ENCODE peak calls at places on chromosomes 13 and 19, in five cellular contexts. J, F, O, N and X are unnamed samples.

GRCh38 chr13:44271031-44271433 is 102.6 kb upstream of the SERP2 start:
- DNase-seq in F (no peak), O (peak), N (no peak), J (no peak), X (no peak)

GRCh38 chr13:43425234-43425633 is 361.5 kb downstream of the ENOX1 start:
- DNase-seq in N (no peak), O (no peak), J (no peak), F (no peak), X (no peak)

GRCh38 chr19:31083122-31083521 is 266.1 kb downstream of the TSHZ3 start:
- DNase-seq in O (no peak), F (no peak), N (no peak), J (no peak), X (no peak)

GRCh38 chr13:109715902-109716301 is 70.5 kb downstream of the IRS2 start:
- DNase-seq in N (no peak), O (peak), J (no peak), F (no peak), X (no peak)

GRCh38 chr13:99196466-99197256 is 4.0 kb upstream of the UBAC2 start:
- DNase-seq in N (no peak), J (peak), O (no peak), F (no peak), X (no peak)

GRCh38 chr19:10756791-10757190 is 38.9 kb downstream of the DNM2 start:
- DNase-seq in F (no peak), N (no peak), O (no peak), J (no peak), X (no peak)

GRCh38 chr13:79631260-79631659 is 150.3 kb downstream of the NDFIP2 start:
- DNase-seq in O (peak), F (no peak), J (no peak), N (no peak), X (no peak)

GRCh38 chr13:106818971-106819370 is 251.0 kb upstream of the ARGLU1 start:
- DNase-seq in F (no peak), N (no peak), O (no peak), J (no peak), X (no peak)

GRCh38 chr19:49677901-49678674 is 1.0 kb downstream of the PRMT1 start:
- DNase-seq in F (peak), N (peak), J (peak), O (peak), X (no peak)

GRCh38 chr19:52211926-52212571 is 22.2 kb downstream of the PPP2R1A start:
- DNase-seq in F (no peak), N (no peak), O (no peak), J (no peak), X (no peak)

GRCh38 chr13:45925151-45925550 is 73.6 kb upstream of the SIAH3 start:
- DNase-seq in O (peak), J (no peak), F (no peak), N (no peak), X (no peak)

GRCh38 chr19:28940751-28941500 is 272.0 kb downstream of the UQCRFS1 start:
- DNase-seq in J (no peak), F (no peak), O (peak), N (no peak), X (no peak)

GRCh38 chr13:46359731-46360130 is 27.3 kb downstream of the RUBCNL start:
- DNase-seq in O (peak), F (no peak), J (no peak), N (no peak), X (no peak)

GRCh38 chr13:30654430-30654829 is 36.7 kb downstream of the USPL1 start:
- DNase-seq in O (no peak), J (no peak), N (no peak), F (no peak), X (no peak)

GRCh38 chr13:109140777-109141354 is 511.5 kb downstream of the MYO16 start:
- DNase-seq in O (no peak), N (no peak), F (no peak), J (no peak), X (no peak)

GRCh38 chr13:113926951-113927660 is 46.8 kb downstream of the C13orf46 start:
- DNase-seq in J (no peak), F (no peak), N (no peak), O (no peak), X (no peak)

GRCh38 chr13:91406619-91407018 is 8.2 kb downstream of the GPC5 start:
- DNase-seq in O (peak), J (no peak), F (peak), N (no peak), X (no peak)

GRCh38 chr19:5451494-5451893 is 3.7 kb upstream of the ZNRF4 start:
- DNase-seq in N (no peak), O (no peak), J (no peak), F (no peak), X (peak)

GRCh38 chr13:63435668-63436275 is 2020.1 kb upstream of the PCDH20 start:
- DNase-seq in O (peak), J (no peak), F (no peak), N (no peak), X (no peak)

GRCh38 chr13:33797622-33798021 is 20.3 kb upstream of the RFC3 start:
- DNase-seq in J (no peak), F (no peak), N (no peak), O (peak), X (no peak)

GRCh38 chr19:6221878-6222746 is 57.7 kb downstream of the MLLT1 start:
- DNase-seq in N (no peak), F (no peak), O (no peak), J (no peak), X (peak)

GRCh38 chr19:30144242-30144758 is 202.3 kb downstream of the URI1 start:
- DNase-seq in O (no peak), J (peak), F (no peak), N (no peak), X (no peak)

GRCh38 chr13:105538346-105538745 is 997.1 kb downstream of the EFNB2 start:
- DNase-seq in O (no peak), F (no peak), J (no peak), N (no peak), X (no peak)

GRCh38 chr19:6947745-6948144 is 60.4 kb downstream of the ADGRE1 start:
- DNase-seq in O (peak), N (no peak), F (no peak), J (no peak), X (no peak)

GRCh38 chr19:57002195-57002601 is 117.6 kb upstream of the USP29 start:
- DNase-seq in O (no peak), N (no peak), J (no peak), F (no peak), X (no peak)

GRCh38 chr13:59261928-59262488 is 901.7 kb downstream of the DIAPH3 start:
- DNase-seq in F (no peak), N (peak), J (no peak), O (peak), X (no peak)

GRCh38 chr13:110471833-110472162 is 89.7 kb downstream of the RAB20 start:
- DNase-seq in O (peak), F (no peak), N (peak), J (peak), X (peak)

GRCh38 chr19:17757125-17757524 is 5.8 kb downstream of the FCHO1 start:
- DNase-seq in J (peak), N (peak), F (no peak), O (peak), X (peak)

GRCh38 chr13:75251188-75251587 is 230.8 kb downstream of the TBC1D4 start:
- DNase-seq in J (no peak), N (no peak), F (no peak), O (peak), X (no peak)

GRCh38 chr19:32188921-32189320 is 156.5 kb upstream of the ZNF507 start:
- DNase-seq in F (no peak), J (no peak), N (no peak), O (no peak), X (no peak)

GRCh38 chr19:16893686-16893990 is 4.8 kb downstream of the F2RL3 start:
- DNase-seq in F (no peak), O (no peak), J (no peak), N (no peak), X (peak)

GRCh38 chr13:69751259-69751658 is 356.4 kb upstream of the ATXN8OS start:
- DNase-seq in O (no peak), N (no peak), J (no peak), F (no peak), X (no peak)

GRCh38 chr19:2015611-2015950 is at the start of gene BTBD2:
- DNase-seq in O (peak), F (no peak), N (peak), J (peak), X (peak)

GRCh38 chr13:85738696-85739320 is 60.4 kb downstream of the SLITRK6 start:
- DNase-seq in N (no peak), F (no peak), J (no peak), O (no peak), X (no peak)